ENCODE peak calls at places on chromosomes 3 and 15, in seven cellular contexts. One of them, this sample, is unnamed.

GRCh38 chr15:38603271-38603670 is 38.7 kb upstream of the RASGRP1 start:
- DNase-seq in CD4-positive, CD25-positive, alpha-beta regulatory T cell: no peak
- DNase-seq in A673: no peak
- DNase-seq in stomach: no peak
- DNase-seq in GM06990: no peak
- DNase-seq in SIG-M5: no peak
- DNase-seq in pons: no peak
- DNase-seq in this sample: no peak

GRCh38 chr15:69462030-69462492 is 9.4 kb downstream of the RPLP1 start:
- DNase-seq in A673: no peak
- DNase-seq in pons: no peak
- DNase-seq in GM06990: no peak
- DNase-seq in stomach: peak
- DNase-seq in CD4-positive, CD25-positive, alpha-beta regulatory T cell: no peak
- DNase-seq in SIG-M5: no peak
- DNase-seq in this sample: no peak

GRCh38 chr3:140736863-140737460 is 59.1 kb downstream of the TRIM42 start:
- DNase-seq in pons: peak
- DNase-seq in GM06990: no peak
- DNase-seq in A673: peak
- DNase-seq in CD4-positive, CD25-positive, alpha-beta regulatory T cell: no peak
- DNase-seq in SIG-M5: no peak
- DNase-seq in stomach: peak
- DNase-seq in this sample: no peak

GRCh38 chr3:136898954-136899353 is 36.9 kb downstream of the NCK1 start:
- DNase-seq in CD4-positive, CD25-positive, alpha-beta regulatory T cell: no peak
- DNase-seq in GM06990: no peak
- DNase-seq in A673: no peak
- DNase-seq in SIG-M5: no peak
- DNase-seq in pons: no peak
- DNase-seq in stomach: no peak
- DNase-seq in this sample: no peak

GRCh38 chr15:25481208-25481862 is 42.5 kb upstream of the UBE3A start:
- DNase-seq in SIG-M5: no peak
- DNase-seq in CD4-positive, CD25-positive, alpha-beta regulatory T cell: no peak
- DNase-seq in A673: no peak
- DNase-seq in GM06990: no peak
- DNase-seq in stomach: no peak
- DNase-seq in pons: peak
- DNase-seq in this sample: no peak

GRCh38 chr15:69955240-69955894 is 142.3 kb downstream of the TLE3 start:
- DNase-seq in stomach: no peak
- DNase-seq in A673: no peak
- DNase-seq in CD4-positive, CD25-positive, alpha-beta regulatory T cell: no peak
- DNase-seq in GM06990: no peak
- DNase-seq in SIG-M5: no peak
- DNase-seq in pons: no peak
- DNase-seq in this sample: no peak

GRCh38 chr3:58175098-58175428 is 35.7 kb downstream of the DNASE1L3 start:
- DNase-seq in A673: no peak
- DNase-seq in GM06990: no peak
- DNase-seq in SIG-M5: no peak
- DNase-seq in CD4-positive, CD25-positive, alpha-beta regulatory T cell: no peak
- DNase-seq in stomach: no peak
- DNase-seq in pons: no peak
- DNase-seq in this sample: no peak

GRCh38 chr3:178482981-178483380 is 53.3 kb upstream of the KCNMB2 start:
- DNase-seq in CD4-positive, CD25-positive, alpha-beta regulatory T cell: no peak
- DNase-seq in SIG-M5: no peak
- DNase-seq in pons: no peak
- DNase-seq in A673: no peak
- DNase-seq in GM06990: no peak
- DNase-seq in stomach: no peak
- DNase-seq in this sample: no peak

GRCh38 chr3:11228041-11228440 is 44.2 kb upstream of the ATG7 start:
- DNase-seq in pons: no peak
- DNase-seq in A673: no peak
- DNase-seq in SIG-M5: no peak
- DNase-seq in CD4-positive, CD25-positive, alpha-beta regulatory T cell: no peak
- DNase-seq in stomach: no peak
- DNase-seq in GM06990: no peak
- DNase-seq in this sample: no peak

GRCh38 chr15:31869640-31870335 is 160.5 kb upstream of the CHRNA7 start:
- DNase-seq in GM06990: no peak
- DNase-seq in CD4-positive, CD25-positive, alpha-beta regulatory T cell: no peak
- DNase-seq in pons: peak
- DNase-seq in SIG-M5: no peak
- DNase-seq in A673: peak
- DNase-seq in stomach: no peak
- DNase-seq in this sample: no peak

GRCh38 chr3:41933154-41933676 is 28.7 kb downstream of the ULK4 start:
- DNase-seq in SIG-M5: no peak
- DNase-seq in stomach: no peak
- DNase-seq in A673: peak
- DNase-seq in GM06990: no peak
- DNase-seq in CD4-positive, CD25-positive, alpha-beta regulatory T cell: no peak
- DNase-seq in pons: no peak
- DNase-seq in this sample: no peak

GRCh38 chr15:77067691-77068367 is 3.1 kb downstream of the TSPAN3 start:
- DNase-seq in stomach: no peak
- DNase-seq in CD4-positive, CD25-positive, alpha-beta regulatory T cell: no peak
- DNase-seq in GM06990: peak
- DNase-seq in A673: no peak
- DNase-seq in SIG-M5: no peak
- DNase-seq in pons: no peak
- DNase-seq in this sample: no peak

GRCh38 chr3:108006077-108006675 is 84.7 kb downstream of the CD47 start:
- DNase-seq in A673: no peak
- DNase-seq in stomach: peak
- DNase-seq in SIG-M5: no peak
- DNase-seq in GM06990: no peak
- DNase-seq in CD4-positive, CD25-positive, alpha-beta regulatory T cell: no peak
- DNase-seq in pons: no peak
- DNase-seq in this sample: no peak

GRCh38 chr3:126476166-126476975 is 680 bp upstream of the ZXDC start:
- DNase-seq in CD4-positive, CD25-positive, alpha-beta regulatory T cell: no peak
- DNase-seq in GM06990: peak
- DNase-seq in stomach: peak
- DNase-seq in pons: peak
- DNase-seq in A673: peak
- DNase-seq in SIG-M5: no peak
- DNase-seq in this sample: peak

GRCh38 chr3:182717216-182717615 is 76.1 kb upstream of the ATP11B start:
- DNase-seq in CD4-positive, CD25-positive, alpha-beta regulatory T cell: no peak
- DNase-seq in pons: no peak
- DNase-seq in stomach: no peak
- DNase-seq in GM06990: no peak
- DNase-seq in SIG-M5: no peak
- DNase-seq in A673: no peak
- DNase-seq in this sample: no peak

GRCh38 chr3:193874997-193875593 is 260.9 kb upstream of the HES1 start:
- DNase-seq in stomach: no peak
- DNase-seq in pons: no peak
- DNase-seq in SIG-M5: no peak
- DNase-seq in GM06990: no peak
- DNase-seq in A673: no peak
- DNase-seq in CD4-positive, CD25-positive, alpha-beta regulatory T cell: no peak
- DNase-seq in this sample: no peak

GRCh38 chr15:25416693-25417092 is 22.1 kb downstream of the UBE3A start:
- DNase-seq in stomach: no peak
- DNase-seq in pons: no peak
- DNase-seq in A673: no peak
- DNase-seq in GM06990: peak
- DNase-seq in SIG-M5: no peak
- DNase-seq in CD4-positive, CD25-positive, alpha-beta regulatory T cell: no peak
- DNase-seq in this sample: no peak

GRCh38 chr3:183278479-183279088 is 25.5 kb downstream of the B3GNT5 start:
- DNase-seq in SIG-M5: no peak
- DNase-seq in stomach: no peak
- DNase-seq in pons: no peak
- DNase-seq in CD4-positive, CD25-positive, alpha-beta regulatory T cell: no peak
- DNase-seq in GM06990: no peak
- DNase-seq in A673: no peak
- DNase-seq in this sample: no peak

GRCh38 chr3:129112308-129113052 is 9.1 kb downstream of the RAB43 start:
- DNase-seq in stomach: no peak
- DNase-seq in SIG-M5: peak
- DNase-seq in CD4-positive, CD25-positive, alpha-beta regulatory T cell: no peak
- DNase-seq in GM06990: no peak
- DNase-seq in A673: peak
- DNase-seq in pons: no peak
- DNase-seq in this sample: no peak

GRCh38 chr15:51814616-51815015 is 14.8 kb upstream of the TMOD3 start:
- DNase-seq in A673: peak
- DNase-seq in stomach: no peak
- DNase-seq in GM06990: no peak
- DNase-seq in CD4-positive, CD25-positive, alpha-beta regulatory T cell: no peak
- DNase-seq in SIG-M5: peak
- DNase-seq in pons: no peak
- DNase-seq in this sample: no peak

GRCh38 chr3:161067346-161067745 is 37.8 kb downstream of the B3GALNT1 start:
- DNase-seq in A673: no peak
- DNase-seq in stomach: no peak
- DNase-seq in CD4-positive, CD25-positive, alpha-beta regulatory T cell: no peak
- DNase-seq in pons: no peak
- DNase-seq in GM06990: no peak
- DNase-seq in SIG-M5: no peak
- DNase-seq in this sample: no peak

GRCh38 chr3:154981201-154981600 is 98.9 kb upstream of the MME start:
- DNase-seq in CD4-positive, CD25-positive, alpha-beta regulatory T cell: no peak
- DNase-seq in pons: no peak
- DNase-seq in A673: no peak
- DNase-seq in GM06990: no peak
- DNase-seq in stomach: no peak
- DNase-seq in SIG-M5: no peak
- DNase-seq in this sample: no peak

GRCh38 chr3:129864519-129864918 is 29.0 kb downstream of the TMCC1 start:
- DNase-seq in pons: no peak
- DNase-seq in GM06990: no peak
- DNase-seq in CD4-positive, CD25-positive, alpha-beta regulatory T cell: no peak
- DNase-seq in stomach: no peak
- DNase-seq in SIG-M5: no peak
- DNase-seq in A673: no peak
- DNase-seq in this sample: no peak

GRCh38 chr3:27360113-27361078 is 8.8 kb downstream of the NEK10 start:
- DNase-seq in SIG-M5: no peak
- DNase-seq in A673: no peak
- DNase-seq in CD4-positive, CD25-positive, alpha-beta regulatory T cell: no peak
- DNase-seq in GM06990: peak
- DNase-seq in stomach: peak
- DNase-seq in pons: no peak
- DNase-seq in this sample: no peak

GRCh38 chr3:58342676-58343075 is 10.0 kb downstream of the PXK start:
- DNase-seq in A673: no peak
- DNase-seq in stomach: no peak
- DNase-seq in CD4-positive, CD25-positive, alpha-beta regulatory T cell: no peak
- DNase-seq in SIG-M5: no peak
- DNase-seq in GM06990: no peak
- DNase-seq in pons: peak
- DNase-seq in this sample: no peak

GRCh38 chr3:33440328-33440577 is at the start of gene UBP1:
- DNase-seq in SIG-M5: no peak
- DNase-seq in GM06990: peak
- DNase-seq in stomach: peak
- DNase-seq in pons: no peak
- DNase-seq in CD4-positive, CD25-positive, alpha-beta regulatory T cell: no peak
- DNase-seq in A673: no peak
- DNase-seq in this sample: no peak

GRCh38 chr3:119700269-119700919 is 2.4 kb upstream of the CFAP91 start:
- DNase-seq in stomach: no peak
- DNase-seq in SIG-M5: no peak
- DNase-seq in GM06990: peak
- DNase-seq in A673: no peak
- DNase-seq in CD4-positive, CD25-positive, alpha-beta regulatory T cell: no peak
- DNase-seq in pons: peak
- DNase-seq in this sample: peak

GRCh38 chr15:94844533-94845390 is 613.4 kb downstream of the MCTP2 start:
- DNase-seq in A673: peak
- DNase-seq in SIG-M5: no peak
- DNase-seq in pons: peak
- DNase-seq in CD4-positive, CD25-positive, alpha-beta regulatory T cell: no peak
- DNase-seq in GM06990: no peak
- DNase-seq in stomach: peak
- DNase-seq in this sample: no peak

GRCh38 chr3:177150970-177151627 is 46.2 kb downstream of the TBL1XR1 start:
- DNase-seq in stomach: no peak
- DNase-seq in CD4-positive, CD25-positive, alpha-beta regulatory T cell: no peak
- DNase-seq in pons: no peak
- DNase-seq in GM06990: peak
- DNase-seq in SIG-M5: no peak
- DNase-seq in A673: peak
- DNase-seq in this sample: no peak

GRCh38 chr3:55434789-55435188 is 52.3 kb downstream of the WNT5A start:
- DNase-seq in stomach: no peak
- DNase-seq in pons: no peak
- DNase-seq in GM06990: no peak
- DNase-seq in CD4-positive, CD25-positive, alpha-beta regulatory T cell: no peak
- DNase-seq in A673: peak
- DNase-seq in SIG-M5: no peak
- DNase-seq in this sample: peak

GRCh38 chr3:108159865-108160264 is 62.4 kb downstream of the IFT57 start:
- DNase-seq in SIG-M5: no peak
- DNase-seq in pons: no peak
- DNase-seq in stomach: no peak
- DNase-seq in CD4-positive, CD25-positive, alpha-beta regulatory T cell: no peak
- DNase-seq in A673: no peak
- DNase-seq in GM06990: no peak
- DNase-seq in this sample: no peak

GRCh38 chr3:50359760-50360110 is 414 bp upstream of the TMEM115 start:
- DNase-seq in GM06990: no peak
- DNase-seq in CD4-positive, CD25-positive, alpha-beta regulatory T cell: no peak
- DNase-seq in stomach: no peak
- DNase-seq in SIG-M5: no peak
- DNase-seq in A673: no peak
- DNase-seq in pons: no peak
- DNase-seq in this sample: no peak

GRCh38 chr15:64634020-64634419 is 141.4 kb downstream of the RBPMS2 start:
- DNase-seq in pons: no peak
- DNase-seq in SIG-M5: no peak
- DNase-seq in GM06990: peak
- DNase-seq in CD4-positive, CD25-positive, alpha-beta regulatory T cell: peak
- DNase-seq in A673: no peak
- DNase-seq in stomach: no peak
- DNase-seq in this sample: no peak

GRCh38 chr3:192186508-192186907 is 540.8 kb downstream of the FGF12 start:
- DNase-seq in stomach: no peak
- DNase-seq in CD4-positive, CD25-positive, alpha-beta regulatory T cell: no peak
- DNase-seq in A673: no peak
- DNase-seq in SIG-M5: no peak
- DNase-seq in pons: no peak
- DNase-seq in GM06990: no peak
- DNase-seq in this sample: no peak

GRCh38 chr3:97297032-97297431 is 467.5 kb upstream of the ARL6 start:
- DNase-seq in stomach: no peak
- DNase-seq in SIG-M5: no peak
- DNase-seq in CD4-positive, CD25-positive, alpha-beta regulatory T cell: no peak
- DNase-seq in GM06990: no peak
- DNase-seq in pons: no peak
- DNase-seq in A673: no peak
- DNase-seq in this sample: no peak

GRCh38 chr3:111076732-111077131 is 5.1 kb downstream of the NECTIN3 start:
- DNase-seq in pons: no peak
- DNase-seq in stomach: no peak
- DNase-seq in A673: peak
- DNase-seq in SIG-M5: no peak
- DNase-seq in GM06990: no peak
- DNase-seq in CD4-positive, CD25-positive, alpha-beta regulatory T cell: no peak
- DNase-seq in this sample: no peak